ENCODE peak calls at places on chromosomes 13 and 19, in five cellular contexts. T is SK-N-SH, Y is hepatocyte, N is GM23338, C is neural progenitor cell. H is an unnamed sample.

GRCh38 chr19:46454244-46454643 is 17.1 kb downstream of the PNMA8A start:
- DNase-seq in T (no peak), Y (no peak), N (no peak), C (no peak), H (no peak)

GRCh38 chr13:113864303-113864890 is 521 bp upstream of the GAS6 start:
- DNase-seq in T (peak; percentile 61), Y (no peak), N (no peak), C (no peak), H (peak; percentile 53)

GRCh38 chr19:18972301-18972831 is 31.3 kb upstream of the HOMER3 start:
- DNase-seq in T (no peak), Y (no peak), N (no peak), C (no peak), H (peak; percentile 56)

GRCh38 chr13:99085846-99086148 is 107.9 kb upstream of the DOCK9 start:
- DNase-seq in T (no peak), Y (no peak), N (no peak), C (no peak), H (no peak)

GRCh38 chr13:80374453-80374852 is 33.5 kb upstream of the SPRY2 start:
- DNase-seq in T (no peak), Y (no peak), N (no peak), C (no peak), H (no peak)

GRCh38 chr13:98774776-98775175 is 22.3 kb upstream of the SLC15A1 start:
- DNase-seq in T (no peak), Y (no peak), N (no peak), C (no peak), H (no peak)

GRCh38 chr13:108963276-108963810 is 333.9 kb downstream of the MYO16 start:
- DNase-seq in T (no peak), Y (no peak), N (no peak), C (no peak), H (no peak)

GRCh38 chr19:54674021-54674617 is 11.3 kb downstream of the LILRB4 start:
- DNase-seq in T (peak; percentile 24), Y (no peak), N (peak; percentile 86), C (peak; percentile 55), H (peak; percentile 61)

GRCh38 chr13:45340422-45341033 is 455 bp downstream of the TPT1 start:
- DNase-seq in T (peak; percentile 78), Y (peak; percentile 95), N (peak; percentile 93), C (peak; percentile 94), H (peak; percentile 97)

GRCh38 chr13:101514695-101515275 is 62.3 kb downstream of the ITGBL1 start:
- DNase-seq in T (peak; percentile 17), Y (peak; percentile 71), N (peak; percentile 76), C (peak; percentile 62), H (peak; percentile 74)

GRCh38 chr19:53942001-53942786 is 20.5 kb upstream of the CACNG8 start:
- DNase-seq in T (peak; percentile 78), Y (peak; percentile 24), N (peak; percentile 99), C (peak; percentile 96), H (peak; percentile 33)

GRCh38 chr13:32951580-32951979 is 64.6 kb upstream of the KL start:
- DNase-seq in T (no peak), Y (no peak), N (no peak), C (no peak), H (no peak)

GRCh38 chr19:5090780-5091575 is 122.1 kb downstream of the KDM4B start:
- DNase-seq in T (peak; percentile 91), Y (peak; percentile 87), N (no peak), C (peak; percentile 73), H (peak; percentile 83)

GRCh38 chr19:41691268-41691970 is 3.3 kb upstream of the CEACAM7 start:
- DNase-seq in T (peak; percentile 67), Y (no peak), N (peak; percentile 78), C (no peak), H (peak; percentile 36)

GRCh38 chr13:36421447-36421846 is 10.8 kb upstream of the CCNA1 start:
- DNase-seq in T (no peak), Y (no peak), N (no peak), C (no peak), H (peak; percentile 42)

GRCh38 chr19:4584670-4585460 is 25.4 kb upstream of the SEMA6B start:
- DNase-seq in T (peak; percentile 79), Y (no peak), N (peak; percentile 74), C (peak; percentile 91), H (no peak)

GRCh38 chr13:39102981-39103490 is 64.8 kb downstream of the NHLRC3 start:
- DNase-seq in T (no peak), Y (no peak), N (no peak), C (no peak), H (no peak)

GRCh38 chr19:37855098-37855497 is 51.3 kb downstream of the WDR87 start:
- DNase-seq in T (peak; percentile 95), Y (no peak), N (peak; percentile 33), C (no peak), H (peak; percentile 4)

GRCh38 chr13:101941095-101941777 is 460.6 kb downstream of the FGF14 start:
- DNase-seq in T (peak; percentile 14), Y (no peak), N (peak; percentile 57), C (no peak), H (peak; percentile 16)

GRCh38 chr13:38255600-38255999 is 94.1 kb upstream of the UFM1 start:
- DNase-seq in T (no peak), Y (no peak), N (no peak), C (no peak), H (no peak)

GRCh38 chr19:38329651-38330050 is 6.0 kb upstream of the CATSPERG start:
- DNase-seq in T (no peak), Y (no peak), N (no peak), C (no peak), H (no peak)

GRCh38 chr19:33242911-33243310 is 17.3 kb upstream of the SLC7A10 start:
- DNase-seq in T (no peak), Y (no peak), N (no peak), C (no peak), H (no peak)

GRCh38 chr19:801030-801860 is 4.0 kb downstream of the PTBP1 start:
- DNase-seq in T (peak; percentile 80), Y (no peak), N (peak; percentile 15), C (no peak), H (peak; percentile 72)

GRCh38 chr19:1324792-1325567 is 39.3 kb downstream of the EFNA2 start:
- DNase-seq in T (peak; percentile 84), Y (no peak), N (peak; percentile 79), C (no peak), H (peak; percentile 87)

GRCh38 chr13:98450495-98451167 is 126.3 kb downstream of the STK24 start:
- DNase-seq in T (no peak), Y (no peak), N (peak; percentile 65), C (no peak), H (peak; percentile 40)

GRCh38 chr19:17411801-17412200 is 6.4 kb upstream of the BST2 start:
- DNase-seq in T (peak; percentile 9), Y (no peak), N (no peak), C (no peak), H (no peak)

GRCh38 chr13:51252954-51253531 is 30.8 kb downstream of the FAM124A start:
- DNase-seq in T (no peak), Y (no peak), N (no peak), C (no peak), H (no peak)

GRCh38 chr19:2702170-2703076 is at the start of gene GNG7:
- DNase-seq in T (peak; percentile 100), Y (peak; percentile 96), N (peak; percentile 96), C (peak; percentile 97), H (peak; percentile 77)

GRCh38 chr13:45055902-45056648 is 64.2 kb upstream of the GTF2F2 start:
- DNase-seq in T (no peak), Y (no peak), N (no peak), C (peak; percentile 57), H (peak; percentile 82)

GRCh38 chr13:27968316-27969072 is 621 bp downstream of the CDX2 start:
- DNase-seq in T (peak; percentile 33), Y (no peak), N (peak; percentile 72), C (peak; percentile 77), H (no peak)

GRCh38 chr13:27966641-27967202 is 2.4 kb downstream of the CDX2 start:
- DNase-seq in T (peak; percentile 44), Y (no peak), N (peak; percentile 82), C (peak; percentile 51), H (no peak)

GRCh38 chr13:27965740-27966640 is 3.1 kb downstream of the CDX2 start:
- DNase-seq in T (peak; percentile 64), Y (no peak), N (peak; percentile 93), C (peak; percentile 87), H (no peak)

GRCh38 chr13:27967736-27968315 is 1.3 kb downstream of the CDX2 start:
- DNase-seq in T (peak; percentile 25), Y (no peak), N (peak; percentile 49), C (peak; percentile 47), H (no peak)

GRCh38 chr13:27967203-27967735 is 1.8 kb downstream of the CDX2 start:
- DNase-seq in T (no peak), Y (no peak), N (peak; percentile 40), C (no peak), H (no peak)
- TF ChIP-seq EZH2phosphoT487 in T (no peak), Y (peak; percentile 19), N (peak; percentile 17), C (no peak), H (no peak)

GRCh38 chr19:28185646-28186045 is 1027.3 kb downstream of the UQCRFS1 start:
- DNase-seq in T (no peak), Y (no peak), N (no peak), C (no peak), H (peak; percentile 27)

GRCh38 chr19:28184997-28185396 is 1028.0 kb downstream of the UQCRFS1 start:
- DNase-seq in T (no peak), Y (no peak), N (no peak), C (no peak), H (peak; percentile 46)
- TF ChIP-seq EZH2phosphoT487 in T (no peak), Y (no peak), N (no peak), C (no peak), H (no peak)

GRCh38 chr13:41017744-41018582 is 1.2 kb downstream of the ELF1 start:
- DNase-seq in T (no peak), Y (no peak), N (no peak), C (no peak), H (no peak)
- TF ChIP-seq EZH2phosphoT487 in T (no peak), Y (no peak), N (no peak), C (no peak), H (no peak)

GRCh38 chr19:12255372-12255771 is 39.3 kb downstream of the ZNF44 start:
- DNase-seq in T (no peak), Y (no peak), N (no peak), C (no peak), H (no peak)

GRCh38 chr19:12260236-12260635 is 34.4 kb downstream of the ZNF44 start:
- DNase-seq in T (no peak), Y (no peak), N (no peak), C (no peak), H (no peak)

GRCh38 chr19:12261554-12261953 is 33.1 kb downstream of the ZNF44 start:
- DNase-seq in T (no peak), Y (no peak), N (no peak), C (no peak), H (no peak)

GRCh38 chr19:12265921-12266704 is 28.6 kb downstream of the ZNF44 start:
- DNase-seq in T (no peak), Y (no peak), N (peak; percentile 27), C (no peak), H (no peak)

GRCh38 chr19:12260861-12261260 is 33.8 kb downstream of the ZNF44 start:
- DNase-seq in T (no peak), Y (no peak), N (no peak), C (no peak), H (no peak)
- TF ChIP-seq EZH2phosphoT487 in T (no peak), Y (no peak), N (no peak), C (no peak), H (no peak)

DNA sequence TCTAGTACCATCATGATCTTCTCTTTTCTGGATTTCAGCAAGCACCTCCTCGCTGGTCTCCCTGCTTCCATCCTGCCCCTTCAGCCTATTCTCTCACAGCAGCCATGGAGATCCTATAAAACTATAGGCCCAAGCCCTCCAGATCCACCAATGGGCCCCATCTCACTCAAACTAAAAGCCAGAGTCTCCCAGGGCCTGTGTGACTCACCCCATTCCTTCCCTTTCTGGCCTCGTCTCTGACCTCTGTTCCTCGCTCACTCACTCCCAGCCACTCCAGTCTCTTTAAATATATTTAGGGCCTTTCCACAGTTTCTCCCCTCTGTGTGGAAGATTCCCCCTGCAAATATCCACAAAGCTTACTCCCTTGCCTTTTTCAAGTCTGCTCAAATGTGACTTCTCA is 89.7 kb downstream of the HSPH1 start:
- DNase-seq in T (no peak), Y (no peak), N (no peak), C (no peak), H (peak; percentile 60)
- TF ChIP-seq EZH2phosphoT487 in T (no peak), Y (no peak), N (no peak), C (no peak), H (no peak)

H was measured in GM23248.